ENCODE peak calls at places on chromosomes 13 and 19, in four cellular contexts. F is K562, T is GM12878, Y is HepG2. S is an unnamed sample.

GRCh38 chr13:102687520-102687919 is 7.3 kb downstream of the METTL21C start:
- DNase-seq in T (no peak), F (no peak), Y (no peak), S (no peak)

GRCh38 chr13:32624441-32624840 is 38.2 kb downstream of the PDS5B start:
- DNase-seq in Y (no peak), F (no peak), T (no peak), S (no peak)

GRCh38 chr13:72384879-72385278 is 342.6 kb downstream of the MZT1 start:
- DNase-seq in F (no peak), Y (peak; percentile 44), T (no peak), S (no peak)

GRCh38 chr13:22114630-22115311 is 443.9 kb downstream of the FGF9 start:
- DNase-seq in T (peak; percentile 99), F (no peak), Y (no peak), S (no peak)

GRCh38 chr19:5881543-5882299 is 11.4 kb upstream of the FUT5 start:
- DNase-seq in Y (no peak), F (no peak), T (no peak), S (no peak)

GRCh38 chr13:41017153-41017552 is 2.0 kb downstream of the ELF1 start:
- DNase-seq in F (no peak), T (no peak), Y (no peak), S (no peak)

GRCh38 chr13:111460548-111461444 is 140.4 kb downstream of the TEX29 start:
- DNase-seq in Y (peak; percentile 15), T (no peak), F (no peak), S (peak; percentile 30)

GRCh38 chr19:27974082-27974513 is 1238.9 kb downstream of the UQCRFS1 start:
- DNase-seq in T (peak; percentile 25), Y (peak; percentile 2), F (peak; percentile 11), S (no peak)

GRCh38 chr13:24080134-24080533 is 80.4 kb upstream of the SPATA13 start:
- DNase-seq in T (no peak), Y (no peak), F (no peak), S (no peak)

GRCh38 chr13:49411353-49411752 is 32.5 kb downstream of the CAB39L start:
- DNase-seq in F (no peak), T (no peak), Y (no peak), S (no peak)

GRCh38 chr13:65613004-65613403 is 1617.1 kb downstream of the PCDH9 start:
- DNase-seq in T (no peak), F (no peak), Y (peak; percentile 2), S (peak; percentile 67)

GRCh38 chr19:43574424-43575155 is 737 bp downstream of the XRCC1 start:
- DNase-seq in Y (no peak), T (no peak), F (no peak), S (no peak)

GRCh38 chr13:26037302-26037701 is 14.5 kb downstream of the SHISA2 start:
- DNase-seq in T (no peak), F (peak; percentile 35), Y (no peak), S (peak; percentile 55)

GRCh38 chr13:37995052-37995451 is 125.5 kb upstream of the TRPC4 start:
- DNase-seq in F (no peak), T (no peak), Y (no peak), S (peak; percentile 9)

GRCh38 chr13:78657699-78658629 is 991 bp downstream of the OBI1 start:
- DNase-seq in Y (peak; percentile 74), F (peak; percentile 22), T (no peak), S (peak; percentile 59)

DNA sequence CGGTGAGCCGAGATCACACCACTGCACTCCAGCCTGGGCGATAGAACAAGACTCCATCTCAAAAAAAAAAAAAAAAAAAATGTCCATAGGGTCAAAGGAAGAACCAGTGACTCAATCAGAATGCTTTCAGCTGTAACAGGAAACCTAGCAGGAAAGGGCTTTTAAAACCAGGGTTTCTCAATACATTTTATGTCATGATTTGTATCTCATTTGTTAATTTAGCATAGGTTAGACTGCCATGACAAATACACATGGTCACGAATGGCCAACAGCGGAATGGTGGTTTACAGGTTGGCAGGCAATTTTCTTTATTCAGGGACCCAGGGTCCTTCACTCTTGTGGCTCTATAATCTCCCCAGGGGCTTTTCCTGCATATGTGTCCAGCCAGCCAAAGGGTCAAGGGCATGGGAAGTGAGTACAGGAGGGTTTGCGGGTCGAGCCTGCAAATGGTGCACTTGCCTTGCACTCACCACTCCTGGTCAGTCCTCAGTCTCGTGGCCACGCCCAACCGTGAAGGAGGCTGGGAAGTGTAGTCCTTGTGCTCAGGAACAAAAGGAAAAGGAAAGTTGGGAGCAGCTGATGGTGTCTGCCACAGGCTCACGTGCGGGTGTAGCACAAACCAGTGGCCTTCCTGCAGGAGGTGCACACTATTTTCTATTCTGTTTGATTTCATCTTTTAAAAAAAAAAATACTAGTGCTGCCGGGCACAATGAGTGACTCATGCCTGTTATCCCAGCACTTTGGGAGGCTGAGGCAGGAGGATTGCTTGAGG is 14.8 kb downstream of the DHX34 start:
- DNase-seq in Y (no peak), T (no peak), F (no peak), S (no peak)
- TF ChIP-seq TARDBP in Y (no peak), T (no peak), F (no peak), S (no peak)

GRCh38 chr19:38062959-38063786 is 156.2 kb downstream of the SIPA1L3 start:
- DNase-seq in T (no peak), F (no peak), Y (no peak), S (no peak)
- TF ChIP-seq TARDBP in T (no peak), F (no peak), Y (no peak), S (no peak)

DNA sequence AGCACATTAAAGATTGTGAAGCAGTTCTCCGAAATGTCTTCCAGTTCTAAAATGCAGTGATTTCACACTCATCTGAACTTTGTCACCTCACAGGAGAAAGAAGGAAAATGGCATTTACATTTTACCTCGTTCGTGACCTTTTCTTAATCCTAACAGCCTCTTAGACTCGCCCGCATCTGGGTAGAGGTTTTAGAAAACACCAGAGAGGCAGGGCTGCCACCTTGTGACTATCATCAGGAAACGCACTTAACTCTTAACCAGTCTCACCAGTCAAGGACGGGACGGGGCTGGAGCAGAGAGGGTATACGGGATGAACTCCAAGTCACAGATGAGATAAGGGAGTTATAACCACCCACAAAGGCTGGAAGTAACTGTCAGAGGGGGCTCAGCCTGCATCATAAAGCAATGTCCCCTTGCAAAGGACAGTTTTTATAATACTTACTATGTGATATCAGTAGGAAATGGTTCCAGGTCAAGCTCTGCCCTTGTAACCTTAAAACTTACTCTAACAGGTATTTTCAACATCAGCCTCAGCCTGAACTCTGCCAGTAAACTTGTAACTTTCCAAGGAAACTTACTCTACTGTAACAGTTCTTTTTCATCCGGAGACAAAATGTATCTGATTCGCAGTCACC is 8.6 kb upstream of the CEACAM6 start:
- DNase-seq in T (no peak), F (peak; percentile 36), Y (peak; percentile 29), S (peak; percentile 64)
- TF ChIP-seq TARDBP in T (no peak), F (no peak), Y (no peak), S (no peak)

GRCh38 chr13:113015826-113016525 is 47.0 kb downstream of the MCF2L start:
- DNase-seq in T (no peak), F (no peak), Y (no peak), S (no peak)
- TF ChIP-seq TARDBP in T (no peak), F (no peak), Y (no peak), S (no peak)

GRCh38 chr13:67421475-67421874 is 191.3 kb upstream of the PCDH9 start:
- DNase-seq in F (no peak), Y (no peak), T (no peak), S (no peak)

GRCh38 chr13:67410645-67411044 is 180.5 kb upstream of the PCDH9 start:
- DNase-seq in F (no peak), Y (no peak), T (no peak), S (no peak)

DNA sequence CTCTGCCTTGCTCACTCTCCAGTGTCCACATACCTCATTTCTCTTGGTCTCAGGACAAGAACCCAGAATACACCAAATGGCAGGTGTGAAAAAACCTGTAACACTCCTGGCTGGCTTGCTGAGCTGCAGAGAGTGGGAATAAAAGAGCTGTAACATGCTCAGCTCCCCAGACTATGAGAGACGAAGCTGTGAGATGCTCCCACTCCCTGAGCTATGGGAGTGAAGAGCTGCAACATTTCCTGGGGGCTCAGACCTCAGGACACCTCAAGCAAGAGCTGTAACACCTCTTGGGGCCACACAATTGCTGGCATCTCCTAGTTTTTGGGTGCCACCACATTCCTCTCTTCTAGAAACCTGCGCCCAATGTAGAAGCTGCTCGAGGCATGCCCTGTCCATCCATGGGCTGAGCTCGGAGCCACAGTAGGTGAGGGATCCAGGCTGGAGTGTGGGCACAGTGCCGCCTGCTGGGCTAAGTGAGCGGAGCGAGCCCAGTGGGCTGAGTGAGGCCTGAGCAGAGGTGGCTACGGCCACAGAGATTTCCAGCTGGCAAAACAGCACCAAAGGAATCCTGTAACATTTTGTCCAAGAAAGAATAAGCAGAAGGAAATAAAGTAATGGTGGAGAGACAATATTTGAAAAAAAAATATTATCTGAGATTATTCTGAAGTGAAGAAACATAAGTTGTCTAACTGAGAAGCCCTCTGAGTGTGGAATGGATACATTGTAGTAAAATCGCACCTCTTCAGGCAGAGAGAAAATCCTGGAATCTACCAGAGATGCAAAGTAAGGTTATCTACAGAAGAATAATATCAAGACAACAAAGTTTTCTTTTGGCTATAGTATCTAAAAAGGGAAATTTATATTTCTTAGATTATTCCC is 186.2 kb upstream of the PCDH9 start:
- DNase-seq in T (no peak), Y (peak; percentile 4), F (peak; percentile 13), S (peak; percentile 96)
- TF ChIP-seq TARDBP in T (no peak), Y (no peak), F (no peak), S (no peak)

GRCh38 chr13:76715043-76715442 is 171.2 kb downstream of the KCTD12 start:
- DNase-seq in Y (no peak), T (no peak), F (no peak), S (no peak)

GRCh38 chr13:76708138-76708537 is 178.1 kb downstream of the KCTD12 start:
- DNase-seq in Y (no peak), F (no peak), T (no peak), S (no peak)

GRCh38 chr13:76713280-76713679 is 172.9 kb downstream of the KCTD12 start:
- DNase-seq in T (no peak), F (no peak), Y (no peak), S (no peak)

GRCh38 chr13:76709851-76710250 is 176.4 kb downstream of the KCTD12 start:
- DNase-seq in T (no peak), Y (no peak), F (no peak), S (no peak)

GRCh38 chr13:76711515-76712182 is 174.6 kb downstream of the KCTD12 start:
- DNase-seq in F (no peak), Y (no peak), T (no peak), S (no peak)
- TF ChIP-seq TARDBP in F (no peak), Y (no peak), T (no peak), S (no peak)